ENCODE peak calls at places on chromosomes 5 and 9, in seven cellular contexts. One of them, this sample, is unnamed.

GRCh38 chr9:105293408-105293807 is 49.0 kb downstream of the SLC44A1 start:
- DNase-seq in HTR-8/SVneo: no peak
- DNase-seq in iris pigment epithelial cell: no peak
- DNase-seq in midbrain: no peak
- DNase-seq in NCI-H1694 treated with DMSO at 0.1 percent for 48 hours: no peak
- DNase-seq in BJ: no peak
- DNase-seq in nucleus accumbens: no peak
- DNase-seq in this sample: peak; percentile 61

GRCh38 chr9:137524161-137524560 is 26.0 kb downstream of the PNPLA7 start:
- DNase-seq in midbrain: no peak
- DNase-seq in iris pigment epithelial cell: no peak
- DNase-seq in HTR-8/SVneo: no peak
- DNase-seq in NCI-H1694 treated with DMSO at 0.1 percent for 48 hours: no peak
- DNase-seq in nucleus accumbens: no peak
- DNase-seq in BJ: no peak
- DNase-seq in this sample: no peak

GRCh38 chr5:150636391-150637244 is 3.8 kb upstream of the SYNPO start:
- DNase-seq in midbrain: no peak
- DNase-seq in iris pigment epithelial cell: peak; percentile 70
- DNase-seq in BJ: no peak
- DNase-seq in nucleus accumbens: peak; percentile 45
- DNase-seq in NCI-H1694 treated with DMSO at 0.1 percent for 48 hours: peak; percentile 41
- DNase-seq in HTR-8/SVneo: peak; percentile 57
- DNase-seq in this sample: no peak

GRCh38 chr9:38434365-38434764 is 10.1 kb upstream of the IGFBPL1 start:
- DNase-seq in midbrain: no peak
- DNase-seq in BJ: no peak
- DNase-seq in iris pigment epithelial cell: no peak
- DNase-seq in nucleus accumbens: no peak
- DNase-seq in NCI-H1694 treated with DMSO at 0.1 percent for 48 hours: no peak
- DNase-seq in HTR-8/SVneo: no peak
- DNase-seq in this sample: no peak

GRCh38 chr5:148343603-148344230 is 8.4 kb downstream of the SPINK9 start:
- DNase-seq in iris pigment epithelial cell: no peak
- DNase-seq in HTR-8/SVneo: no peak
- DNase-seq in nucleus accumbens: no peak
- DNase-seq in midbrain: no peak
- DNase-seq in NCI-H1694 treated with DMSO at 0.1 percent for 48 hours: no peak
- DNase-seq in BJ: no peak
- DNase-seq in this sample: no peak

GRCh38 chr9:33466565-33467495 is 6.9 kb downstream of the NOL6 start:
- DNase-seq in iris pigment epithelial cell: peak; percentile 27
- DNase-seq in HTR-8/SVneo: peak; percentile 48
- DNase-seq in midbrain: peak; percentile 40
- DNase-seq in nucleus accumbens: peak; percentile 65
- DNase-seq in NCI-H1694 treated with DMSO at 0.1 percent for 48 hours: peak; percentile 20
- DNase-seq in BJ: no peak
- DNase-seq in this sample: peak; percentile 33

GRCh38 chr5:69261034-69261433 is 26.3 kb downstream of the CDK7 start:
- DNase-seq in HTR-8/SVneo: no peak
- DNase-seq in iris pigment epithelial cell: peak; percentile 80
- DNase-seq in BJ: no peak
- DNase-seq in midbrain: no peak
- DNase-seq in nucleus accumbens: no peak
- DNase-seq in NCI-H1694 treated with DMSO at 0.1 percent for 48 hours: no peak
- DNase-seq in this sample: no peak

GRCh38 chr5:73701566-73701965 is 75.6 kb downstream of the ARHGEF28 start:
- DNase-seq in iris pigment epithelial cell: peak; percentile 68
- DNase-seq in midbrain: no peak
- DNase-seq in HTR-8/SVneo: no peak
- DNase-seq in nucleus accumbens: no peak
- DNase-seq in NCI-H1694 treated with DMSO at 0.1 percent for 48 hours: no peak
- DNase-seq in BJ: no peak
- DNase-seq in this sample: no peak

GRCh38 chr5:179288101-179288808 is 57.0 kb downstream of the ADAMTS2 start:
- DNase-seq in HTR-8/SVneo: no peak
- DNase-seq in iris pigment epithelial cell: no peak
- DNase-seq in midbrain: no peak
- DNase-seq in BJ: no peak
- DNase-seq in NCI-H1694 treated with DMSO at 0.1 percent for 48 hours: no peak
- DNase-seq in nucleus accumbens: no peak
- DNase-seq in this sample: no peak

GRCh38 chr5:132277971-132278964 is 15.9 kb upstream of the SLC22A4 start:
- DNase-seq in BJ: no peak
- DNase-seq in iris pigment epithelial cell: no peak
- DNase-seq in NCI-H1694 treated with DMSO at 0.1 percent for 48 hours: no peak
- DNase-seq in nucleus accumbens: no peak
- DNase-seq in HTR-8/SVneo: no peak
- DNase-seq in midbrain: no peak
- DNase-seq in this sample: no peak

GRCh38 chr5:178436326-178436940 is 153.8 kb downstream of the COL23A1 start:
- DNase-seq in BJ: no peak
- DNase-seq in HTR-8/SVneo: no peak
- DNase-seq in iris pigment epithelial cell: no peak
- DNase-seq in midbrain: no peak
- DNase-seq in nucleus accumbens: no peak
- DNase-seq in NCI-H1694 treated with DMSO at 0.1 percent for 48 hours: no peak
- DNase-seq in this sample: no peak

GRCh38 chr9:18250051-18250450 is 223.9 kb upstream of the ADAMTSL1 start:
- DNase-seq in NCI-H1694 treated with DMSO at 0.1 percent for 48 hours: no peak
- DNase-seq in HTR-8/SVneo: no peak
- DNase-seq in nucleus accumbens: no peak
- DNase-seq in BJ: no peak
- DNase-seq in iris pigment epithelial cell: no peak
- DNase-seq in midbrain: no peak
- DNase-seq in this sample: no peak

GRCh38 chr9:89463986-89464901 is 33.7 kb downstream of the SEMA4D start:
- DNase-seq in iris pigment epithelial cell: no peak
- DNase-seq in midbrain: no peak
- DNase-seq in HTR-8/SVneo: no peak
- DNase-seq in BJ: no peak
- DNase-seq in nucleus accumbens: peak; percentile 22
- DNase-seq in NCI-H1694 treated with DMSO at 0.1 percent for 48 hours: no peak
- DNase-seq in this sample: no peak

GRCh38 chr9:129838707-129839259 is 3.5 kb downstream of the USP20 start:
- DNase-seq in midbrain: no peak
- DNase-seq in BJ: peak; percentile 73
- DNase-seq in HTR-8/SVneo: peak; percentile 21
- DNase-seq in nucleus accumbens: no peak
- DNase-seq in iris pigment epithelial cell: peak; percentile 90
- DNase-seq in NCI-H1694 treated with DMSO at 0.1 percent for 48 hours: no peak
- DNase-seq in this sample: no peak

GRCh38 chr5:111735829-111736228 is 21.2 kb downstream of the NREP start:
- DNase-seq in nucleus accumbens: peak; percentile 34
- DNase-seq in midbrain: no peak
- DNase-seq in HTR-8/SVneo: peak; percentile 63
- DNase-seq in iris pigment epithelial cell: peak; percentile 98
- DNase-seq in BJ: peak; percentile 76
- DNase-seq in NCI-H1694 treated with DMSO at 0.1 percent for 48 hours: no peak
- DNase-seq in this sample: peak; percentile 93

GRCh38 chr5:65027149-65027548 is 258.4 kb downstream of the CWC27 start:
- DNase-seq in midbrain: no peak
- DNase-seq in nucleus accumbens: no peak
- DNase-seq in NCI-H1694 treated with DMSO at 0.1 percent for 48 hours: no peak
- DNase-seq in HTR-8/SVneo: no peak
- DNase-seq in BJ: no peak
- DNase-seq in iris pigment epithelial cell: no peak
- DNase-seq in this sample: no peak

GRCh38 chr5:64666058-64666457 is 24.2 kb upstream of the SHISAL2B start:
- DNase-seq in iris pigment epithelial cell: peak; percentile 83
- DNase-seq in midbrain: no peak
- DNase-seq in HTR-8/SVneo: no peak
- DNase-seq in BJ: no peak
- DNase-seq in NCI-H1694 treated with DMSO at 0.1 percent for 48 hours: no peak
- DNase-seq in nucleus accumbens: no peak
- DNase-seq in this sample: no peak

GRCh38 chr5:79771387-79771786 is 81.8 kb downstream of the CMYA5 start:
- DNase-seq in iris pigment epithelial cell: peak; percentile 16
- DNase-seq in NCI-H1694 treated with DMSO at 0.1 percent for 48 hours: no peak
- DNase-seq in nucleus accumbens: no peak
- DNase-seq in BJ: peak; percentile 36
- DNase-seq in HTR-8/SVneo: no peak
- DNase-seq in midbrain: no peak
- DNase-seq in this sample: no peak

GRCh38 chr9:126693428-126693931 is 79.8 kb downstream of the LMX1B start:
- DNase-seq in HTR-8/SVneo: no peak
- DNase-seq in iris pigment epithelial cell: no peak
- DNase-seq in NCI-H1694 treated with DMSO at 0.1 percent for 48 hours: no peak
- DNase-seq in nucleus accumbens: no peak
- DNase-seq in BJ: no peak
- DNase-seq in midbrain: no peak
- DNase-seq in this sample: no peak

GRCh38 chr5:154755361-154756202 is at the start of gene LARP1:
- DNase-seq in nucleus accumbens: peak; percentile 36
- DNase-seq in BJ: no peak
- DNase-seq in HTR-8/SVneo: no peak
- DNase-seq in NCI-H1694 treated with DMSO at 0.1 percent for 48 hours: no peak
- DNase-seq in midbrain: peak; percentile 61
- DNase-seq in iris pigment epithelial cell: peak; percentile 45
- DNase-seq in this sample: peak; percentile 32

GRCh38 chr5:39714036-39714698 is 289.4 kb upstream of the DAB2 start:
- DNase-seq in HTR-8/SVneo: peak; percentile 66
- DNase-seq in BJ: no peak
- DNase-seq in nucleus accumbens: peak; percentile 32
- DNase-seq in midbrain: peak; percentile 35
- DNase-seq in iris pigment epithelial cell: peak; percentile 74
- DNase-seq in NCI-H1694 treated with DMSO at 0.1 percent for 48 hours: peak; percentile 21
- DNase-seq in this sample: no peak

GRCh38 chr5:175902013-175902412 is 30.6 kb downstream of the CPLX2 start:
- DNase-seq in HTR-8/SVneo: no peak
- DNase-seq in BJ: no peak
- DNase-seq in nucleus accumbens: no peak
- DNase-seq in midbrain: no peak
- DNase-seq in NCI-H1694 treated with DMSO at 0.1 percent for 48 hours: no peak
- DNase-seq in iris pigment epithelial cell: no peak
- DNase-seq in this sample: peak; percentile 66

GRCh38 chr5:23466401-23466886 is 41.0 kb upstream of the PRDM9 start:
- DNase-seq in HTR-8/SVneo: peak; percentile 55
- DNase-seq in NCI-H1694 treated with DMSO at 0.1 percent for 48 hours: no peak
- DNase-seq in BJ: no peak
- DNase-seq in iris pigment epithelial cell: peak; percentile 88
- DNase-seq in nucleus accumbens: no peak
- DNase-seq in midbrain: no peak
- DNase-seq in this sample: no peak

GRCh38 chr5:22852807-22853670 is at the start of gene CDH12:
- DNase-seq in iris pigment epithelial cell: peak; percentile 13
- DNase-seq in nucleus accumbens: peak; percentile 63
- DNase-seq in BJ: no peak
- DNase-seq in midbrain: no peak
- DNase-seq in HTR-8/SVneo: peak; percentile 23
- DNase-seq in NCI-H1694 treated with DMSO at 0.1 percent for 48 hours: no peak
- DNase-seq in this sample: peak; percentile 83

GRCh38 chr9:113468716-113469448 is 5.4 kb downstream of the RGS3 start:
- DNase-seq in HTR-8/SVneo: no peak
- DNase-seq in NCI-H1694 treated with DMSO at 0.1 percent for 48 hours: no peak
- DNase-seq in midbrain: peak; percentile 11
- DNase-seq in BJ: no peak
- DNase-seq in iris pigment epithelial cell: no peak
- DNase-seq in nucleus accumbens: peak; percentile 59
- DNase-seq in this sample: peak; percentile 9

GRCh38 chr5:6868170-6868569 is 154.9 kb downstream of the TENT4A start:
- DNase-seq in NCI-H1694 treated with DMSO at 0.1 percent for 48 hours: no peak
- DNase-seq in iris pigment epithelial cell: no peak
- DNase-seq in midbrain: peak; percentile 79
- DNase-seq in BJ: no peak
- DNase-seq in nucleus accumbens: peak; percentile 67
- DNase-seq in HTR-8/SVneo: no peak
- DNase-seq in this sample: no peak

GRCh38 chr5:109708813-109709212 is 19.1 kb downstream of the MAN2A1 start:
- DNase-seq in BJ: no peak
- DNase-seq in nucleus accumbens: no peak
- DNase-seq in HTR-8/SVneo: no peak
- DNase-seq in NCI-H1694 treated with DMSO at 0.1 percent for 48 hours: no peak
- DNase-seq in midbrain: no peak
- DNase-seq in iris pigment epithelial cell: no peak
- DNase-seq in this sample: no peak

GRCh38 chr5:77631166-77631582 is 7.3 kb downstream of the OTP start:
- DNase-seq in NCI-H1694 treated with DMSO at 0.1 percent for 48 hours: no peak
- DNase-seq in nucleus accumbens: no peak
- DNase-seq in midbrain: no peak
- DNase-seq in BJ: no peak
- DNase-seq in iris pigment epithelial cell: no peak
- DNase-seq in HTR-8/SVneo: no peak
- DNase-seq in this sample: no peak

GRCh38 chr5:1709186-1709803 is 90.3 kb downstream of the MRPL36 start:
- DNase-seq in nucleus accumbens: no peak
- DNase-seq in iris pigment epithelial cell: no peak
- DNase-seq in BJ: no peak
- DNase-seq in NCI-H1694 treated with DMSO at 0.1 percent for 48 hours: no peak
- DNase-seq in HTR-8/SVneo: no peak
- DNase-seq in midbrain: no peak
- DNase-seq in this sample: no peak

GRCh38 chr9:93244510-93245436 is 60.8 kb downstream of the WNK2 start:
- DNase-seq in midbrain: no peak
- DNase-seq in NCI-H1694 treated with DMSO at 0.1 percent for 48 hours: no peak
- DNase-seq in HTR-8/SVneo: no peak
- DNase-seq in iris pigment epithelial cell: no peak
- DNase-seq in nucleus accumbens: no peak
- DNase-seq in BJ: no peak
- DNase-seq in this sample: peak; percentile 27

GRCh38 chr5:170283296-170283695 is 14.3 kb downstream of the LCP2 start:
- DNase-seq in midbrain: no peak
- DNase-seq in BJ: no peak
- DNase-seq in HTR-8/SVneo: no peak
- DNase-seq in nucleus accumbens: no peak
- DNase-seq in iris pigment epithelial cell: no peak
- DNase-seq in NCI-H1694 treated with DMSO at 0.1 percent for 48 hours: no peak
- DNase-seq in this sample: no peak

GRCh38 chr9:126389958-126390357 is 63.3 kb downstream of the MVB12B start:
- DNase-seq in iris pigment epithelial cell: peak; percentile 39
- DNase-seq in NCI-H1694 treated with DMSO at 0.1 percent for 48 hours: peak; percentile 0
- DNase-seq in BJ: no peak
- DNase-seq in midbrain: no peak
- DNase-seq in nucleus accumbens: no peak
- DNase-seq in HTR-8/SVneo: no peak
- DNase-seq in this sample: peak; percentile 20

GRCh38 chr5:97735209-97735608 is 552.2 kb upstream of the RIOK2 start:
- DNase-seq in NCI-H1694 treated with DMSO at 0.1 percent for 48 hours: no peak
- DNase-seq in iris pigment epithelial cell: peak; percentile 96
- DNase-seq in midbrain: no peak
- DNase-seq in nucleus accumbens: no peak
- DNase-seq in HTR-8/SVneo: no peak
- DNase-seq in BJ: peak; percentile 39
- DNase-seq in this sample: no peak

GRCh38 chr5:84113246-84114118 is 271.2 kb downstream of the EDIL3 start:
- DNase-seq in NCI-H1694 treated with DMSO at 0.1 percent for 48 hours: no peak
- DNase-seq in iris pigment epithelial cell: peak; percentile 41
- DNase-seq in midbrain: no peak
- DNase-seq in HTR-8/SVneo: no peak
- DNase-seq in BJ: no peak
- DNase-seq in nucleus accumbens: no peak
- DNase-seq in this sample: peak; percentile 91

This sample was measured in NCI-H524.